ENCODE peak calls at places on chromosomes 5 and 9, in five cellular contexts. J, M, D, H and B are unnamed samples.

GRCh38 chr5:61790678-61791077 is 458.6 kb downstream of the ZSWIM6 start:
- DNase-seq in H (peak; percentile 69), D (peak; percentile 67), J (no peak), M (no peak), B (no peak)

GRCh38 chr5:143119301-143119769 is 284.2 kb downstream of the NR3C1 start:
- DNase-seq in M (peak; percentile 65), D (peak; percentile 56), H (no peak), J (no peak), B (no peak)

GRCh38 chr9:115216873-115217272 is 98.9 kb upstream of the TNC start:
- DNase-seq in M (no peak), D (no peak), H (no peak), J (no peak), B (no peak)

GRCh38 chr9:21919377-21920362 is 74.5 kb downstream of the CDKN2A start:
- DNase-seq in J (no peak), D (peak; percentile 60), H (no peak), M (peak; percentile 42), B (peak; percentile 62)

GRCh38 chr9:115999498-115999897 is 154.1 kb upstream of the PAPPA start:
- DNase-seq in D (no peak), M (no peak), H (no peak), J (no peak), B (no peak)

GRCh38 chr9:131657890-131658752 is 81.8 kb downstream of the RAPGEF1 start:
- DNase-seq in J (peak; percentile 64), H (no peak), D (no peak), M (peak; percentile 43), B (peak; percentile 80)

GRCh38 chr5:31851290-31851689 is 212.4 kb downstream of the PDZD2 start:
- DNase-seq in D (no peak), M (no peak), H (no peak), J (no peak), B (no peak)

GRCh38 chr9:118643118-118643517 is 726.1 kb downstream of the BRINP1 start:
- DNase-seq in D (no peak), J (no peak), H (peak; percentile 60), M (no peak), B (peak; percentile 99)

GRCh38 chr9:111482656-111483418 is 1.3 kb downstream of the ECPAS start:
- DNase-seq in J (peak; percentile 74), M (peak; percentile 72), D (peak; percentile 87), H (peak; percentile 71), B (no peak)

GRCh38 chr5:119427052-119427451 is 25.2 kb upstream of the HSD17B4 start:
- DNase-seq in D (no peak), M (no peak), J (no peak), H (no peak), B (no peak)

GRCh38 chr5:130710596-130710995 is 454.5 kb downstream of the HINT1 start:
- DNase-seq in J (no peak), H (no peak), M (no peak), D (no peak), B (no peak)

GRCh38 chr9:112041536-112042243 is 133.4 kb downstream of the SUSD1 start:
- DNase-seq in H (peak; percentile 42), D (no peak), M (no peak), J (no peak), B (peak; percentile 98)

GRCh38 chr5:111755942-111756353 is 1.0 kb downstream of the NREP start:
- DNase-seq in D (peak; percentile 19), H (no peak), J (no peak), M (no peak), B (no peak)

GRCh38 chr5:120538644-120539043 is 74.5 kb downstream of the PRR16 start:
- DNase-seq in D (no peak), M (no peak), J (no peak), H (no peak), B (no peak)

GRCh38 chr5:169602535-169602934 is 19.0 kb downstream of the SPDL1 start:
- DNase-seq in M (no peak), H (no peak), J (no peak), D (no peak), B (no peak)

GRCh38 chr5:138601444-138601843 is 26.2 kb upstream of the HSPA9 start:
- DNase-seq in D (no peak), H (peak; percentile 84), M (no peak), J (no peak), B (peak; percentile 41)

GRCh38 chr5:81850932-81851331 is 100.0 kb upstream of the SSBP2 start:
- DNase-seq in J (no peak), M (no peak), H (no peak), D (no peak), B (no peak)
- H3K4me3 ChIP-seq in J (peak overlapping the region; percentile 36), M (no peak overlapping the region), H (no peak overlapping the region), D (peak overlapping the region; percentile 63), B (no peak overlapping the region)

GRCh38 chr5:159104058-159104651 is 4.4 kb upstream of the EBF1 start:
- DNase-seq in M (no peak), J (no peak), H (no peak), D (peak; percentile 70), B (no peak)

GRCh38 chr5:159103086-159103485 is 3.4 kb upstream of the EBF1 start:
- DNase-seq in M (no peak), J (no peak), D (no peak), H (no peak), B (no peak)

GRCh38 chr5:159105318-159106053 is 5.8 kb upstream of the EBF1 start:
- DNase-seq in D (peak; percentile 49), H (no peak), M (no peak), J (no peak), B (no peak)

GRCh38 chr5:159106193-159106568 is 6.5 kb upstream of the EBF1 start:
- DNase-seq in D (peak; percentile 44), M (no peak), J (no peak), H (no peak), B (no peak)

GRCh38 chr5:159104759-159105317 is 5.1 kb upstream of the EBF1 start:
- DNase-seq in H (no peak), D (peak; percentile 57), J (no peak), M (no peak), B (no peak)
- TF ChIP-seq CTCF in H (no peak), D (no peak), J (no peak), M (no peak), B (no peak)

GRCh38 chr5:102222772-102223171 is 73.3 kb downstream of the SLCO4C1 start:
- DNase-seq in H (no peak), D (no peak), M (no peak), J (no peak), B (no peak)

GRCh38 chr5:102229685-102230084 is 66.4 kb downstream of the SLCO4C1 start:
- DNase-seq in M (peak; percentile 34), H (no peak), D (no peak), J (no peak), B (no peak)

GRCh38 chr5:102221949-102222348 is 74.1 kb downstream of the SLCO4C1 start:
- DNase-seq in J (no peak), D (no peak), H (no peak), M (no peak), B (no peak)

GRCh38 chr5:102223542-102224444 is 72.3 kb downstream of the SLCO4C1 start:
- DNase-seq in D (peak; percentile 50), M (peak; percentile 2), H (no peak), J (no peak), B (peak; percentile 18)

DNA sequence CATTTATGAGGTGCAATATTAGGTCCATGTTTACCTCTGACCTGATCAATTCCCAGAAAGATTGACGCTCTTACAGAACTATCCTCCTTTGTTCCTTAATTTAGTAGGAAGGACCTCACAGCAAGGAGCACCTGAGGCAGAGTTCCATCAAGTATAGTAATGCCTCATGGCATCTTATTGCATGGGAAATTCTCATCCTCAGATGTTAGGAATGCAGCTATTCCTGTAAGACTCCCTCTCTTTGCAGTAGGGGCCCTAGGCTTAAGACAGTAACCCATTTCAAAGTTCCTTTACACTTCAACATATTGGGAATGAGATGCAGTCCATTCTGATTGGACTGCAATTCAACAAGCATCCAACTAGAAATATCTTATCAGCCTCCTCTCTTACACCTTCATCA is 69.8 kb downstream of the SLCO4C1 start:
- DNase-seq in H (no peak), D (no peak), M (no peak), J (no peak), B (no peak)
- H3K4me3 ChIP-seq in H (no peak overlapping the region), D (no peak overlapping the region), M (no peak overlapping the region), J (no peak overlapping the region), B (no peak overlapping the region)

GRCh38 chr5:36055984-36056383 is 10.7 kb downstream of the UGT3A2 start:
- DNase-seq in D (no peak), H (no peak), M (no peak), J (no peak), B (no peak)

GRCh38 chr5:36059571-36060515 is 6.8 kb downstream of the UGT3A2 start:
- DNase-seq in J (no peak), D (no peak), H (no peak), M (no peak), B (no peak)

GRCh38 chr5:36066001-36066539 is 612 bp downstream of the UGT3A2 start:
- DNase-seq in J (no peak), D (no peak), M (no peak), H (no peak), B (no peak)

GRCh38 chr5:36058776-36059175 is 7.9 kb downstream of the UGT3A2 start:
- DNase-seq in H (no peak), D (no peak), M (no peak), J (no peak), B (no peak)

DNA sequence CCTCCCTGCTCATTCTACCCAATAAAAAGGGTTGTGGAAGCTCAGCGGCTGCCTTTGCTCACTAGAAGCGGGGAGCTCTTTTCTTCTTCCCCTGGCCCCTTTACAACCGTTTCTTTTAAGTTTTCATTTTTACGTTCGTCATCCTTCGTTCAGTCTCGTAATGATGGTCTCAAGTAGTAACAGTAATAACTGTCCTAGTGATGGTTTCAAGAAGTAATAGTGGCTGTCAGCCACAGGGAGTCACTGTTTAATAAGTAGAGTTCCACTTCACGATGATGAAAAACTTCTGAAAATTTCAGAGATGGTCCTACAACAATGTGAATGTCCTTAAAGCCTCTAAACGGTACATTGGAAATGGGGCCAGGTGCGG is 6.2 kb downstream of the UGT3A2 start:
- DNase-seq in H (no peak), D (peak; percentile 44), J (no peak), M (no peak), B (no peak)
- TF ChIP-seq CTCF in H (no peak), D (peak; percentile 21), J (no peak), M (no peak), B (peak; percentile 18)

DNA sequence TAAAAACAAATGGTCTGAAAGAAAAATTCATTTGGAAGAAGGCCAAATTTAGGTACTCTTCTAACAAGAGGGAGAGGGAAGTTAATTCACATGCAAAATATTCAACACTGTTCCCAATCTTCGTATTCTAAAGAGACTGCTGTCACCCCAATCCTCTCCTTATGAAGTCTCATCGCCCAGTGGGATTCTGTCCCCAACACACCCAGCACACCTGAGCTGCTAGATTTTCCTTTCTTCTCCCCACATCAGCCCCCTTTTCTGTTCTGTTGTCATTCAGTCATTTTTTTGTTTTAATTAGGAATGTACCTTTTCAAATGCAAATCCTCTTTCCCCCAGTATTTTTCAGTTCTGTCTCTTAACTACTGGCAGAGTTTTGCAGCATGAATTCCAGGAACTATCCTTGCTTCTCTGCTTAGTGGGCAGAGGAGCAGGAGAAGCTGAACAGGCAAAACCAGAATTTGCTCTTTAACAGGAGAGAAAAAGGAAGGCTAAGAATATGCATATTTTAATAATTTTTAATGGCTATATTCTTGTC is 366.9 kb downstream of the MAN2A1 start:
- DNase-seq in M (no peak), H (no peak), J (no peak), D (no peak), B (no peak)
- H3K4me3 ChIP-seq in M (no peak overlapping the region), H (no peak overlapping the region), J (no peak overlapping the region), D (no peak overlapping the region), B (no peak overlapping the region)

GRCh38 chr5:20335978-20336377 is 348.0 kb upstream of the CDH18 start:
- DNase-seq in D (no peak), J (no peak), M (no peak), H (no peak), B (no peak)
- TF ChIP-seq CTCF in D (no peak), J (no peak), M (no peak), H (no peak), B (peak; percentile 29)

GRCh38 chr9:106861585-106862114 is 1.3 kb upstream of the ZNF462 start:
- DNase-seq in J (no peak), H (no peak), D (no peak), M (no peak), B (no peak)
- H3K4me3 ChIP-seq in J (peak overlapping the region; percentile 75), H (no peak overlapping the region), D (no peak overlapping the region), M (no peak overlapping the region), B (peak overlapping the region; percentile 93)